ENCODE peak calls at places on chromosomes 2 and 18, in five cellular contexts. X, Y, I, S and V are unnamed samples.

GRCh38 chr2:96120991-96121390 is 4.6 kb upstream of the ADRA2B start:
- DNase-seq in I (no peak), X (no peak), S (no peak), Y (no peak), V (no peak)

GRCh38 chr2:171281116-171281515 is 120.4 kb upstream of the TLK1 start:
- DNase-seq in X (no peak), S (no peak), I (no peak), Y (no peak), V (no peak)

GRCh38 chr18:30957086-30957485 is 85.5 kb downstream of the DSC3 start:
- DNase-seq in S (no peak), Y (no peak), X (no peak), I (no peak), V (peak)

GRCh38 chr2:241379481-241380480 is 23.7 kb downstream of the FARP2 start:
- DNase-seq in I (no peak), S (peak), Y (no peak), X (no peak), V (no peak)

GRCh38 chr18:51051105-51051712 is 21.2 kb downstream of the SMAD4 start:
- DNase-seq in S (peak), X (no peak), Y (peak), I (peak), V (peak)

GRCh38 chr2:103003750-103004250 is 242.0 kb downstream of the TMEM182 start:
- DNase-seq in I (no peak), S (no peak), X (no peak), Y (peak), V (no peak)

GRCh38 chr2:58812766-58813344 is 571.7 kb upstream of the FANCL start:
- DNase-seq in X (no peak), S (no peak), I (no peak), Y (peak), V (no peak)

GRCh38 chr2:8388779-8389178 is 293.1 kb upstream of the ID2 start:
- DNase-seq in X (no peak), Y (no peak), S (no peak), I (no peak), V (no peak)

GRCh38 chr2:227606476-227606875 is 7.8 kb downstream of the SCYGR2 start:
- DNase-seq in S (peak), Y (no peak), I (no peak), X (no peak), V (peak)

GRCh38 chr2:217220228-217221013 is 360.6 kb upstream of the TNP1 start:
- DNase-seq in S (peak), X (no peak), I (no peak), Y (no peak), V (peak)

GRCh38 chr2:67065046-67065445 is 332.1 kb upstream of the ETAA1 start:
- DNase-seq in I (no peak), S (peak), Y (no peak), X (no peak), V (peak)

GRCh38 chr18:69401475-69402218 is 959 bp downstream of the DOK6 start:
- DNase-seq in X (peak), S (peak), I (no peak), Y (peak), V (peak)

GRCh38 chr2:30706534-30707303 is 100.5 kb downstream of the CAPN13 start:
- DNase-seq in I (peak), Y (no peak), X (peak), S (peak), V (peak)

GRCh38 chr2:150482667-150483260 is 4.7 kb downstream of the RND3 start:
- DNase-seq in X (no peak), I (no peak), Y (no peak), S (peak), V (no peak)

GRCh38 chr2:178301595-178302324 is 107.4 kb downstream of the OSBPL6 start:
- DNase-seq in I (peak), X (no peak), S (no peak), Y (no peak), V (no peak)

GRCh38 chr2:54524236-54524991 is 68.3 kb downstream of the SPTBN1 start:
- DNase-seq in X (no peak), I (peak), Y (no peak), S (peak), V (peak)

GRCh38 chr2:222272446-222273035 is 26.3 kb downstream of the PAX3 start:
- DNase-seq in S (no peak), X (no peak), Y (no peak), I (peak), V (no peak)

GRCh38 chr18:22667616-22668422 is 250.1 kb upstream of the CTAGE1 start:
- DNase-seq in I (peak), X (no peak), S (peak), Y (no peak), V (peak)

GRCh38 chr2:220296174-220296573 is 668.7 kb downstream of the SLC4A3 start:
- DNase-seq in Y (no peak), X (no peak), S (no peak), I (no peak), V (no peak)

GRCh38 chr2:7023542-7023941 is 106.3 kb downstream of the RNF144A start:
- DNase-seq in S (peak), Y (no peak), I (no peak), X (no peak), V (peak)

GRCh38 chr2:127080941-127081769 is 25.8 kb downstream of the BIN1 start:
- DNase-seq in I (peak), X (no peak), Y (no peak), S (peak), V (no peak)

GRCh38 chr2:142321706-142322280 is 191.0 kb upstream of the LRP1B start:
- DNase-seq in X (no peak), I (peak), Y (no peak), S (no peak), V (peak)

GRCh38 chr2:186603208-186603765 is 13.4 kb downstream of the ITGAV start:
- DNase-seq in Y (no peak), I (peak), S (peak), X (no peak), V (no peak)

GRCh38 chr2:26243643-26244478 is 571 bp downstream of the HADHA start:
- DNase-seq in Y (no peak), X (no peak), S (peak), I (peak), V (peak)

GRCh38 chr2:108621087-108621559 is 86.9 kb downstream of the LIMS1 start:
- DNase-seq in S (no peak), X (peak), I (peak), Y (no peak), V (no peak)

GRCh38 chr2:15546297-15547098 is 14.6 kb downstream of the NBAS start:
- DNase-seq in Y (no peak), I (no peak), S (no peak), X (no peak), V (no peak)

GRCh38 chr2:100046961-100047950 is 95.1 kb downstream of the AFF3 start:
- DNase-seq in X (no peak), S (peak), I (no peak), Y (no peak), V (no peak)